ENCODE peak calls at places on chromosomes 7 and 10, in nine cellular contexts. H is left cardiac atrium; K is memory B cell; O is H54; C is upper lobe of right lung; T is spleen; P is activated CD8-positive, alpha-beta memory T cell treated with anti-CD3 and anti-CD28 coated beads, Interleukin-2, amount 50 U/mL, for 4 hours; Y is ovary; U is NCI-H1092. L is an unnamed sample.

GRCh38 chr7:36545291-36545690 is 155.6 kb downstream of the ANLN start:
- DNase-seq in O (no peak), Y (no peak), U (no peak), H (no peak), P (no peak), C (no peak), K (no peak), T (no peak), L (no peak)

GRCh38 chr10:64075604-64076003 is 554.4 kb downstream of the REEP3 start:
- DNase-seq in K (no peak), T (no peak), O (no peak), Y (no peak), P (no peak), C (no peak), H (no peak), U (no peak), L (no peak)

GRCh38 chr10:29735628-29736324 is 101.0 kb upstream of the SVIL start:
- DNase-seq in C (peak), P (peak), Y (peak), O (peak), H (peak), U (peak), T (peak), K (peak), L (no peak)

GRCh38 chr10:63107943-63108437 is 25.1 kb upstream of the NRBF2 start:
- DNase-seq in U (no peak), H (no peak), T (no peak), O (no peak), P (no peak), C (no peak), K (no peak), Y (no peak), L (no peak)

GRCh38 chr10:58979713-58980112 is 196.7 kb upstream of the PHYHIPL start:
- DNase-seq in H (no peak), T (no peak), Y (no peak), P (no peak), O (no peak), K (no peak), U (no peak), C (no peak), L (no peak)

GRCh38 chr7:13965077-13965476 is 24.4 kb downstream of the ETV1 start:
- DNase-seq in Y (no peak), P (no peak), U (no peak), K (no peak), T (no peak), C (no peak), O (no peak), H (no peak), L (no peak)

GRCh38 chr10:43865275-43866135 is 216.8 kb upstream of the ZNF32 start:
- DNase-seq in U (no peak), O (no peak), P (no peak), H (no peak), Y (peak), C (no peak), K (no peak), T (no peak), L (no peak)

GRCh38 chr10:126124923-126125322 is 228.6 kb downstream of the FANK1 start:
- DNase-seq in Y (no peak), C (no peak), T (no peak), O (no peak), H (no peak), K (no peak), P (no peak), U (no peak), L (no peak)

GRCh38 chr10:75801121-75801520 is 369.7 kb downstream of the LRMDA start:
- DNase-seq in H (no peak), T (no peak), Y (no peak), P (no peak), K (no peak), O (no peak), C (no peak), U (no peak), L (no peak)

GRCh38 chr7:139875821-139876241 is 46.8 kb downstream of the TBXAS1 start:
- DNase-seq in T (peak), Y (no peak), H (peak), U (no peak), O (no peak), K (no peak), C (peak), P (no peak), L (no peak)

GRCh38 chr10:132544744-132545658 is 7.4 kb downstream of the INPP5A start:
- DNase-seq in C (no peak), O (no peak), K (no peak), U (no peak), T (peak), P (no peak), H (no peak), Y (no peak), L (no peak)

GRCh38 chr7:11492307-11492706 is 339.7 kb downstream of the THSD7A start:
- DNase-seq in Y (no peak), K (no peak), U (no peak), T (no peak), H (no peak), O (no peak), P (no peak), C (no peak), L (no peak)

GRCh38 chr10:21758239-21758638 is 224.2 kb downstream of the MLLT10 start:
- DNase-seq in K (no peak), H (no peak), T (no peak), P (no peak), Y (no peak), C (no peak), U (no peak), O (no peak), L (no peak)

GRCh38 chr7:137789215-137789899 is 57.4 kb downstream of the DGKI start:
- DNase-seq in K (no peak), H (no peak), Y (no peak), U (no peak), T (no peak), C (no peak), O (no peak), P (no peak), L (no peak)

GRCh38 chr10:68492118-68492517 is 20.3 kb upstream of the DNA2 start:
- DNase-seq in K (no peak), C (no peak), U (no peak), O (no peak), T (no peak), Y (no peak), P (no peak), H (no peak), L (no peak)

GRCh38 chr7:151876899-151877777 is at the start of gene PRKAG2:
- DNase-seq in O (peak), H (peak), P (peak), K (peak), U (peak), Y (peak), C (peak), T (peak), L (no peak)

GRCh38 chr7:77330169-77330882 is 85.8 kb downstream of the GSAP start:
- DNase-seq in U (no peak), K (peak), O (no peak), C (no peak), H (no peak), P (no peak), T (no peak), Y (no peak), L (no peak)

GRCh38 chr7:129875745-129876411 is 76.9 kb downstream of the UBE2H start:
- DNase-seq in O (no peak), Y (no peak), T (no peak), U (no peak), P (no peak), H (no peak), C (no peak), K (no peak), L (no peak)

GRCh38 chr7:155166673-155167370 is 96.7 kb downstream of the HTR5A start:
- DNase-seq in P (no peak), K (no peak), C (no peak), U (no peak), H (no peak), T (no peak), O (peak), Y (no peak), L (peak)

GRCh38 chr7:2425749-2426148 is 22.3 kb downstream of the CHST12 start:
- DNase-seq in P (no peak), U (no peak), H (no peak), C (no peak), O (no peak), T (no peak), K (no peak), Y (no peak), L (no peak)

GRCh38 chr7:79217468-79217867 is 236.0 kb downstream of the MAGI2 start:
- DNase-seq in O (no peak), C (no peak), H (no peak), U (no peak), K (no peak), T (no peak), P (no peak), Y (no peak), L (peak)

GRCh38 chr7:1059200-1060091 is 15.1 kb downstream of the GPR146 start:
- DNase-seq in H (peak), K (no peak), U (no peak), O (no peak), T (peak), Y (no peak), P (no peak), C (peak), L (no peak)

GRCh38 chr7:37999673-38000072 is 79.2 kb downstream of the EPDR1 start:
- DNase-seq in T (no peak), C (no peak), P (no peak), U (no peak), Y (no peak), K (no peak), O (no peak), H (no peak), L (no peak)

GRCh38 chr7:45971661-45972175 is 50.6 kb upstream of the IGFBP3 start:
- DNase-seq in K (no peak), C (no peak), O (no peak), Y (no peak), H (no peak), T (no peak), U (no peak), P (no peak), L (no peak)

GRCh38 chr10:7950981-7951847 is 103.3 kb upstream of the GATA3 start:
- DNase-seq in H (no peak), O (no peak), T (no peak), C (no peak), P (no peak), K (no peak), U (no peak), Y (no peak), L (no peak)

GRCh38 chr7:29087840-29088169 is 58.5 kb downstream of the CPVL start:
- DNase-seq in H (no peak), K (no peak), O (no peak), U (peak), P (no peak), C (no peak), Y (no peak), T (no peak), L (no peak)

GRCh38 chr10:118595598-118596425 is at the start of gene PRLHR:
- DNase-seq in T (no peak), U (no peak), K (no peak), Y (peak), C (no peak), P (no peak), O (peak), H (peak), L (no peak)

GRCh38 chr7:77771901-77772300 is 26.3 kb downstream of the TMEM60 start:
- DNase-seq in C (no peak), T (no peak), Y (no peak), K (no peak), O (no peak), H (no peak), P (no peak), U (no peak), L (no peak)

GRCh38 chr10:18713077-18713476 is 53.8 kb downstream of the ARL5B start:
- DNase-seq in U (no peak), P (no peak), T (no peak), O (peak), Y (no peak), H (no peak), C (no peak), K (no peak), L (no peak)

GRCh38 chr10:132613566-132614348 is 76.2 kb downstream of the INPP5A start:
- DNase-seq in Y (no peak), C (peak), K (no peak), O (no peak), T (peak), U (no peak), P (no peak), H (no peak), L (no peak)

GRCh38 chr10:21732067-21732772 is 198.2 kb downstream of the MLLT10 start:
- DNase-seq in H (peak), Y (peak), T (peak), U (peak), P (peak), C (no peak), O (peak), K (peak), L (no peak)

GRCh38 chr7:41940760-41941343 is 238.0 kb upstream of the INHBA start:
- DNase-seq in H (peak), O (peak), C (peak), T (no peak), Y (peak), P (peak), U (peak), K (peak), L (no peak)

GRCh38 chr7:112985377-112985987 is 101.1 kb downstream of the GPR85 start:
- DNase-seq in O (no peak), H (no peak), P (no peak), T (no peak), Y (no peak), C (no peak), K (no peak), U (no peak), L (no peak)

GRCh38 chr10:6020806-6021205 is 41.4 kb downstream of the IL2RA start:
- DNase-seq in H (no peak), K (no peak), U (no peak), P (no peak), T (no peak), C (no peak), O (no peak), Y (no peak), L (no peak)

GRCh38 chr7:231858-232246 is 39.5 kb downstream of the FAM20C start:
- DNase-seq in Y (no peak), P (no peak), U (no peak), H (no peak), O (no peak), K (no peak), T (no peak), C (no peak), L (no peak)

GRCh38 chr7:101119876-101120275 is 7.0 kb upstream of the SERPINE1 start:
- DNase-seq in Y (no peak), K (no peak), U (no peak), C (no peak), O (no peak), P (no peak), H (no peak), T (no peak), L (no peak)

GRCh38 chr7:55189878-55190436 is 171.1 kb downstream of the EGFR start:
- DNase-seq in C (no peak), O (no peak), K (no peak), P (no peak), Y (peak), U (no peak), T (no peak), H (no peak), L (no peak)

L was measured in glomerular endothelial cell.